ENCODE peak calls at places on chromosomes 4 and X, in five cellular contexts. A, P, H, W and K are unnamed samples.

GRCh38 chr4:3660928-3661515 is 105.2 kb upstream of the ADRA2C start:
- DNase-seq in A (no peak), P (no peak), H (no peak), W (no peak), K (no peak)

GRCh38 chr4:122480023-122480422 is 23.5 kb upstream of the IL2 start:
- DNase-seq in A (peak; percentile 79), P (no peak), H (no peak), W (no peak), K (peak; percentile 36)

GRCh38 chrX:139203681-139204575 is 326.6 kb upstream of the F9 start:
- DNase-seq in A (no peak), P (no peak), H (peak; percentile 13), W (peak; percentile 62), K (no peak)

GRCh38 chr4:112589207-112589606 is 47.5 kb downstream of the ZGRF1 start:
- DNase-seq in A (peak; percentile 36), P (no peak), H (no peak), W (no peak), K (no peak)

GRCh38 chrX:154717824-154718223 is 33.1 kb downstream of the GAB3 start:
- DNase-seq in A (peak; percentile 74), P (no peak), H (no peak), W (no peak), K (peak; percentile 54)

GRCh38 chr4:145938618-145939177 is at the start of gene ZNF827:
- DNase-seq in A (peak; percentile 85), P (peak; percentile 64), H (peak; percentile 80), W (peak; percentile 84), K (peak; percentile 96)

GRCh38 chr4:59200992-59201391 is 1999.1 kb upstream of the ADGRL3 start:
- DNase-seq in A (no peak), P (no peak), H (no peak), W (no peak), K (no peak)

GRCh38 chr4:116480486-116480990 is 604.8 kb downstream of the TRAM1L1 start:
- DNase-seq in A (no peak), P (no peak), H (no peak), W (no peak), K (no peak)

GRCh38 chr4:77665381-77666069 is 59.9 kb downstream of the CXCL13 start:
- DNase-seq in A (no peak), P (no peak), H (no peak), W (no peak), K (no peak)

GRCh38 chr4:164536829-164537228 is 217.1 kb upstream of the SMIM31 start:
- DNase-seq in A (peak; percentile 39), P (no peak), H (no peak), W (no peak), K (no peak)

GRCh38 chr4:98653006-98653405 is 5.4 kb downstream of the TSPAN5 start:
- DNase-seq in A (peak; percentile 80), P (no peak), H (no peak), W (no peak), K (no peak)

GRCh38 chrX:150573702-150574101 is 5.3 kb downstream of the MTM1 start:
- DNase-seq in A (no peak), P (no peak), H (no peak), W (no peak), K (no peak)

GRCh38 chr4:102843273-102843672 is 15.9 kb upstream of the UBE2D3 start:
- DNase-seq in A (no peak), P (no peak), H (no peak), W (no peak), K (no peak)

GRCh38 chrX:57044226-57044625 is 48.9 kb upstream of the SPIN3 start:
- DNase-seq in A (no peak), P (no peak), H (no peak), W (no peak), K (no peak)

GRCh38 chr4:19266566-19266965 is 985.1 kb upstream of the SLIT2 start:
- DNase-seq in A (no peak), P (peak; percentile 15), H (peak; percentile 21), W (peak; percentile 33), K (no peak)

GRCh38 chr4:142817442-142817841 is 28.7 kb downstream of the INPP4B start:
- DNase-seq in A (peak; percentile 92), P (no peak), H (no peak), W (peak; percentile 21), K (no peak)
- H3K4me2 ChIP-seq in A (peak overlapping the region; percentile 46), P (no peak overlapping the region), H (no peak overlapping the region), W (no peak overlapping the region), K (no peak overlapping the region)

GRCh38 chr4:94459462-94460161 is 7.9 kb downstream of the PDLIM5 start:
- DNase-seq in A (no peak), P (no peak), H (peak; percentile 41), W (peak; percentile 45), K (no peak)
- H3K27ac ChIP-seq in A (no peak overlapping the region), P (peak overlapping the region; percentile 63), H (peak overlapping the region; percentile 12), W (peak overlapping the region; percentile 44), K (no peak overlapping the region)

GRCh38 chr4:118857760-118858159 is 21.8 kb upstream of the SEC24D start:
- DNase-seq in A (no peak), P (no peak), H (no peak), W (no peak), K (no peak)
- H2AFZ ChIP-seq in A (peak overlapping the region; percentile 48), P (peak overlapping the region; percentile 82), H (no peak overlapping the region), W (peak overlapping the region; percentile 43), K (peak overlapping the region; percentile 1)

GRCh38 chrX:153412746-153413720 is 1.8 kb downstream of the ZFP92 start:
- DNase-seq in A (peak; percentile 2), P (no peak), H (no peak), W (peak; percentile 18), K (no peak)

GRCh38 chrX:153411988-153412574 is 809 bp downstream of the ZFP92 start:
- DNase-seq in A (no peak), P (no peak), H (no peak), W (peak; percentile 43), K (no peak)

GRCh38 chrX:153410328-153410727 is 944 bp upstream of the ZFP92 start:
- DNase-seq in A (no peak), P (no peak), H (no peak), W (no peak), K (no peak)

GRCh38 chrX:153410888-153411254 is 401 bp upstream of the ZFP92 start:
- DNase-seq in A (no peak), P (no peak), H (no peak), W (no peak), K (no peak)

GRCh38 chrX:153411255-153411987 is at the start of gene ZFP92:
- DNase-seq in A (no peak), P (no peak), H (peak; percentile 19), W (no peak), K (no peak)
- H3K4me2 ChIP-seq in A (no peak within 1 kb of the TSS), P (peak within 1 kb of the TSS; percentile 73), H (peak within 1 kb of the TSS; percentile 75), W (peak within 1 kb of the TSS; percentile 82), K (no peak within 1 kb of the TSS)

GRCh38 chr4:86939737-86940141 is 4.9 kb downstream of the AFF1 start:
- DNase-seq in A (no peak), P (no peak), H (no peak), W (no peak), K (peak; percentile 58)

GRCh38 chr4:86942185-86942666 is 7.4 kb downstream of the AFF1 start:
- DNase-seq in A (peak; percentile 46), P (no peak), H (no peak), W (no peak), K (no peak)

GRCh38 chr4:86939123-86939522 is 4.3 kb downstream of the AFF1 start:
- DNase-seq in A (no peak), P (no peak), H (no peak), W (no peak), K (no peak)

GRCh38 chr4:86940176-86940575 is 5.4 kb downstream of the AFF1 start:
- DNase-seq in A (no peak), P (no peak), H (no peak), W (no peak), K (no peak)

DNA sequence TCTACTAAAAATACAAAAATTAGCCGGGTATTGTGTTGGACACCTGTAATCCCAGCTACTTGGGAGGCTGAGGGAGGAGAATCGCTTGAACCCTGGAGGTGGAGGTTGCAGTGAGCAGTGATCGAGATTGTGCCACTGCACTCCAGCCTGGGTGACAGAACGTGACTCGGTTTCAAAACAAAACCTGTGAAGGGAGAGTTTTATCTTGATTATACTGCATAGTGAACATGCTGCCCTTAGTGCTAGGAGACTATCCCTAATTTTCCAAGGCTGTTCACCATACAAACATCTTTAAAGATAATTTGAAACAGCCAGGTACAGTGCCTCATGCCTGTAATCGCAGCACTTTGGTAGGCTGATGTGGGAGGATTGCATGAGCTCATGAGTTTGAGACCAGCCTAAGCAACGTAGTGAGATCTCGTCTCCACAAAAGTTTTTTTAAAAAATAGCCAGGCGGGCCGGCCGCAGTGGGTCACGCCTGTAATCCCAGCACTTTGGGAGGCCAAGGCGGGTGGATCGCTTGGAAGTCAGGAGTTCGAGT is 6.2 kb downstream of the AFF1 start:
- DNase-seq in A (no peak), P (no peak), H (no peak), W (no peak), K (no peak)
- H3K27ac ChIP-seq in A (no peak overlapping the region), P (no peak overlapping the region), H (no peak overlapping the region), W (no peak overlapping the region), K (no peak overlapping the region)

DNA sequence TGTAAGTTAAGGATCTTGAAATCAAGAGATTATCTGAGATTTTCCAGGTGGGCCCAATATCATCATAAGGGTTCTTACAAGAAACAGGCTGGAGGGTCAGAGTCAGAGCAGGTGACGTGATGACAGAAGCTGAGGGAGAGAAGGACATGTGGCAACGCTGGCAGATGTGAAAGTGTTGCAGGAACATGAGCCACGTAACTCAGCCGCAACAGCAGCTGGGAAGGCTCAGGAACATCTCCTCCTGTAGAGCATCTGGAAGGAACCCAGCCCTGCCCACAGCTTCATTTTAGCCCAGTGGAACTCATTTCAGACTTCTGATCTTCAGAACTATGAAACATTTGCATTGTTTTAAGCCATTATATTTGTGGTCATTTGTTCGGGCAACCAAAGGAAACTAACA is 156.3 kb upstream of the VEGFC start:
- DNase-seq in A (peak; percentile 98), P (no peak), H (no peak), W (no peak), K (no peak)
- H2AFZ ChIP-seq in A (peak overlapping the region; percentile 17), P (no peak overlapping the region), H (no peak overlapping the region), W (no peak overlapping the region), K (no peak overlapping the region)